ENCODE peak calls at places on chromosomes 13 and 19, in eight cellular contexts. One of them, this sample, is unnamed.

GRCh38 chr13:98650376-98651107 is 73.6 kb upstream of the STK24 start:
- DNase-seq in heart right ventricle: no peak
- DNase-seq in A673: no peak
- DNase-seq in lower lobe of right lung: peak
- DNase-seq in substantia nigra: no peak
- DNase-seq in fibroblast of lung: no peak
- DNase-seq in tibial nerve: no peak
- DNase-seq in brain microvascular endothelial cell: no peak
- DNase-seq in this sample: no peak

GRCh38 chr19:47406711-47407416 is 12.5 kb downstream of the MEIS3 start:
- DNase-seq in heart right ventricle: no peak
- DNase-seq in lower lobe of right lung: no peak
- DNase-seq in A673: no peak
- DNase-seq in substantia nigra: no peak
- DNase-seq in tibial nerve: no peak
- DNase-seq in brain microvascular endothelial cell: no peak
- DNase-seq in fibroblast of lung: no peak
- DNase-seq in this sample: peak

GRCh38 chr19:38506723-38507550 is 73.4 kb downstream of the RYR1 start:
- DNase-seq in heart right ventricle: peak
- DNase-seq in tibial nerve: no peak
- DNase-seq in fibroblast of lung: peak
- DNase-seq in lower lobe of right lung: peak
- DNase-seq in A673: peak
- DNase-seq in brain microvascular endothelial cell: peak
- DNase-seq in substantia nigra: no peak
- DNase-seq in this sample: peak

GRCh38 chr19:13938361-13939027 is at the start of gene PODNL1:
- DNase-seq in heart right ventricle: no peak
- DNase-seq in tibial nerve: peak
- DNase-seq in A673: no peak
- DNase-seq in fibroblast of lung: peak
- DNase-seq in substantia nigra: no peak
- DNase-seq in brain microvascular endothelial cell: peak
- DNase-seq in lower lobe of right lung: no peak
- DNase-seq in this sample: peak

GRCh38 chr19:55171440-55171839 is 5.0 kb upstream of the DNAAF3 start:
- DNase-seq in fibroblast of lung: no peak
- DNase-seq in heart right ventricle: no peak
- DNase-seq in lower lobe of right lung: no peak
- DNase-seq in substantia nigra: no peak
- DNase-seq in A673: no peak
- DNase-seq in tibial nerve: no peak
- DNase-seq in brain microvascular endothelial cell: no peak
- DNase-seq in this sample: no peak

GRCh38 chr13:70310720-70311119 is 202.5 kb upstream of the KLHL1 start:
- DNase-seq in substantia nigra: no peak
- DNase-seq in tibial nerve: no peak
- DNase-seq in lower lobe of right lung: no peak
- DNase-seq in fibroblast of lung: peak
- DNase-seq in heart right ventricle: no peak
- DNase-seq in A673: peak
- DNase-seq in brain microvascular endothelial cell: peak
- DNase-seq in this sample: peak

GRCh38 chr13:46604226-46604968 is 51.4 kb downstream of the LRCH1 start:
- DNase-seq in heart right ventricle: no peak
- DNase-seq in tibial nerve: no peak
- DNase-seq in substantia nigra: no peak
- DNase-seq in brain microvascular endothelial cell: no peak
- DNase-seq in lower lobe of right lung: no peak
- DNase-seq in A673: no peak
- DNase-seq in fibroblast of lung: no peak
- DNase-seq in this sample: no peak

GRCh38 chr13:89097994-89098393 is 1426.8 kb downstream of the SLITRK5 start:
- DNase-seq in lower lobe of right lung: no peak
- DNase-seq in substantia nigra: no peak
- DNase-seq in A673: no peak
- DNase-seq in tibial nerve: no peak
- DNase-seq in fibroblast of lung: no peak
- DNase-seq in brain microvascular endothelial cell: no peak
- DNase-seq in heart right ventricle: no peak
- DNase-seq in this sample: no peak

GRCh38 chr13:59111711-59112110 is 1052.0 kb downstream of the DIAPH3 start:
- DNase-seq in tibial nerve: no peak
- DNase-seq in lower lobe of right lung: no peak
- DNase-seq in fibroblast of lung: peak
- DNase-seq in brain microvascular endothelial cell: peak
- DNase-seq in heart right ventricle: no peak
- DNase-seq in A673: peak
- DNase-seq in substantia nigra: no peak
- DNase-seq in this sample: no peak

GRCh38 chr19:53131732-53132131 is 978 bp downstream of the ZNF415 start:
- DNase-seq in substantia nigra: no peak
- DNase-seq in A673: no peak
- DNase-seq in heart right ventricle: no peak
- DNase-seq in brain microvascular endothelial cell: no peak
- DNase-seq in fibroblast of lung: no peak
- DNase-seq in tibial nerve: no peak
- DNase-seq in lower lobe of right lung: no peak
- DNase-seq in this sample: no peak

GRCh38 chr13:112000888-112001287 is 66.1 kb upstream of the SOX1 start:
- DNase-seq in A673: no peak
- DNase-seq in substantia nigra: no peak
- DNase-seq in lower lobe of right lung: no peak
- DNase-seq in fibroblast of lung: no peak
- DNase-seq in heart right ventricle: no peak
- DNase-seq in brain microvascular endothelial cell: no peak
- DNase-seq in tibial nerve: no peak
- DNase-seq in this sample: no peak

GRCh38 chr13:51266642-51267041 is 44.4 kb downstream of the FAM124A start:
- DNase-seq in fibroblast of lung: no peak
- DNase-seq in lower lobe of right lung: no peak
- DNase-seq in substantia nigra: no peak
- DNase-seq in heart right ventricle: no peak
- DNase-seq in brain microvascular endothelial cell: no peak
- DNase-seq in tibial nerve: no peak
- DNase-seq in A673: no peak
- DNase-seq in this sample: peak

GRCh38 chr13:43316997-43317396 is 293.6 kb downstream of the DNAJC15 start:
- DNase-seq in tibial nerve: no peak
- DNase-seq in fibroblast of lung: peak
- DNase-seq in substantia nigra: no peak
- DNase-seq in brain microvascular endothelial cell: peak
- DNase-seq in lower lobe of right lung: no peak
- DNase-seq in heart right ventricle: peak
- DNase-seq in A673: peak
- DNase-seq in this sample: peak

GRCh38 chr13:41458187-41458938 is 1.0 kb downstream of the RGCC start:
- DNase-seq in lower lobe of right lung: peak
- DNase-seq in heart right ventricle: no peak
- DNase-seq in tibial nerve: no peak
- DNase-seq in A673: no peak
- DNase-seq in brain microvascular endothelial cell: no peak
- DNase-seq in fibroblast of lung: peak
- DNase-seq in substantia nigra: peak
- DNase-seq in this sample: no peak

GRCh38 chr13:48561461-48562224 is 28.8 kb upstream of the RCBTB2 start:
- DNase-seq in tibial nerve: no peak
- DNase-seq in lower lobe of right lung: no peak
- DNase-seq in heart right ventricle: no peak
- DNase-seq in brain microvascular endothelial cell: no peak
- DNase-seq in fibroblast of lung: no peak
- DNase-seq in substantia nigra: no peak
- DNase-seq in A673: peak
- DNase-seq in this sample: no peak

GRCh38 chr13:40187324-40187795 is 479.1 kb downstream of the FOXO1 start:
- DNase-seq in brain microvascular endothelial cell: no peak
- DNase-seq in substantia nigra: no peak
- DNase-seq in A673: no peak
- DNase-seq in heart right ventricle: no peak
- DNase-seq in fibroblast of lung: no peak
- DNase-seq in tibial nerve: no peak
- DNase-seq in lower lobe of right lung: no peak
- DNase-seq in this sample: no peak

GRCh38 chr19:13817615-13818371 is 22.6 kb downstream of the ZSWIM4 start:
- DNase-seq in lower lobe of right lung: peak
- DNase-seq in fibroblast of lung: no peak
- DNase-seq in substantia nigra: no peak
- DNase-seq in tibial nerve: no peak
- DNase-seq in A673: no peak
- DNase-seq in heart right ventricle: no peak
- DNase-seq in brain microvascular endothelial cell: no peak
- DNase-seq in this sample: no peak

GRCh38 chr13:59263531-59263930 is 900.2 kb downstream of the DIAPH3 start:
- DNase-seq in tibial nerve: no peak
- DNase-seq in brain microvascular endothelial cell: no peak
- DNase-seq in lower lobe of right lung: no peak
- DNase-seq in substantia nigra: no peak
- DNase-seq in heart right ventricle: no peak
- DNase-seq in fibroblast of lung: no peak
- DNase-seq in A673: no peak
- DNase-seq in this sample: no peak

GRCh38 chr19:55447421-55448174 is 4.5 kb upstream of the SHISA7 start:
- DNase-seq in tibial nerve: no peak
- DNase-seq in substantia nigra: no peak
- DNase-seq in fibroblast of lung: no peak
- DNase-seq in heart right ventricle: no peak
- DNase-seq in A673: peak
- DNase-seq in brain microvascular endothelial cell: no peak
- DNase-seq in lower lobe of right lung: no peak
- DNase-seq in this sample: peak

GRCh38 chr13:52085416-52085815 is 43.5 kb downstream of the NEK5 start:
- DNase-seq in substantia nigra: no peak
- DNase-seq in tibial nerve: no peak
- DNase-seq in fibroblast of lung: peak
- DNase-seq in A673: no peak
- DNase-seq in brain microvascular endothelial cell: peak
- DNase-seq in lower lobe of right lung: no peak
- DNase-seq in heart right ventricle: no peak
- DNase-seq in this sample: peak

GRCh38 chr13:113187905-113188595 is 20.4 kb downstream of the PCID2 start:
- DNase-seq in tibial nerve: no peak
- DNase-seq in fibroblast of lung: peak
- DNase-seq in heart right ventricle: no peak
- DNase-seq in lower lobe of right lung: no peak
- DNase-seq in brain microvascular endothelial cell: peak
- DNase-seq in substantia nigra: no peak
- DNase-seq in A673: peak
- DNase-seq in this sample: peak
- H3K27ac ChIP-seq in tibial nerve: peak
- H3K27ac ChIP-seq in fibroblast of lung: peak
- H3K27ac ChIP-seq in heart right ventricle: peak
- H3K27ac ChIP-seq in lower lobe of right lung: no peak
- H3K27ac ChIP-seq in brain microvascular endothelial cell: peak
- H3K27ac ChIP-seq in substantia nigra: no peak
- H3K27ac ChIP-seq in A673: no peak
- H3K27ac ChIP-seq in this sample: peak

DNA sequence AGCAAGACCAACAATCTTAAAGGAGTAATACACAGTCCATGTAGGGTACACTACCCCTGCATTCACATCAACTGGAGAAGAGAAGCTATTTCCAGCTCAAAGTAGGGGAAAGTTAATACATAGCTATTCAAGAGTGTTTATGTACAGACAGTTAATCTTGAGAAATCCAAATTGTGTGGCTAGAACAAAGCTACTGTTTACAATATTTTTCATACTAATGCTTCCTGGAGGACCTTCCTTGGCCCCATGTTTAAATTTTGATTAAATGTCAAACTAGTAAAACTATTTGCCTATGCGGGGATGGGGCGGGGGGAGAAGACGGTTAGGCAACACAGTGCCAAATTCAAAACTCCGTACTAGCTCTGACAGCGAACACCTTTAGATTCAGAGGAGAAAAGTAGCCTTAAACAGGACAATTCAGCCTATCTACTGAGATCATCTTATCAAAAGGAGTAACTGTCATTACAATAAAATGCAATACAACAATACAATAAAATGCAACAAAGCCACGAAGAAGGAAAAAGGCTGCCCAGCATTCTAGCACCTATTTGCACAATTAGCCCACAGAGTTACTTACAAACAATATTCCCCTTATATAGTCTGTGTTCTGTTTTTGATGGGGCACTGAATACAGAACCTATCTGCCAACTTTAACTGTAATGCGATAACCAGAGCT is 29.1 kb downstream of the BRD4 start:
- DNase-seq in fibroblast of lung: peak
- DNase-seq in substantia nigra: no peak
- DNase-seq in lower lobe of right lung: no peak
- DNase-seq in tibial nerve: no peak
- DNase-seq in A673: no peak
- DNase-seq in brain microvascular endothelial cell: no peak
- DNase-seq in heart right ventricle: no peak
- DNase-seq in this sample: no peak
- H3K27ac ChIP-seq in fibroblast of lung: peak
- H3K27ac ChIP-seq in substantia nigra: no peak
- H3K27ac ChIP-seq in lower lobe of right lung: no peak
- H3K27ac ChIP-seq in tibial nerve: peak
- H3K27ac ChIP-seq in A673: peak
- H3K27ac ChIP-seq in brain microvascular endothelial cell: peak
- H3K27ac ChIP-seq in heart right ventricle: no peak
- H3K27ac ChIP-seq in this sample: no peak

DNA sequence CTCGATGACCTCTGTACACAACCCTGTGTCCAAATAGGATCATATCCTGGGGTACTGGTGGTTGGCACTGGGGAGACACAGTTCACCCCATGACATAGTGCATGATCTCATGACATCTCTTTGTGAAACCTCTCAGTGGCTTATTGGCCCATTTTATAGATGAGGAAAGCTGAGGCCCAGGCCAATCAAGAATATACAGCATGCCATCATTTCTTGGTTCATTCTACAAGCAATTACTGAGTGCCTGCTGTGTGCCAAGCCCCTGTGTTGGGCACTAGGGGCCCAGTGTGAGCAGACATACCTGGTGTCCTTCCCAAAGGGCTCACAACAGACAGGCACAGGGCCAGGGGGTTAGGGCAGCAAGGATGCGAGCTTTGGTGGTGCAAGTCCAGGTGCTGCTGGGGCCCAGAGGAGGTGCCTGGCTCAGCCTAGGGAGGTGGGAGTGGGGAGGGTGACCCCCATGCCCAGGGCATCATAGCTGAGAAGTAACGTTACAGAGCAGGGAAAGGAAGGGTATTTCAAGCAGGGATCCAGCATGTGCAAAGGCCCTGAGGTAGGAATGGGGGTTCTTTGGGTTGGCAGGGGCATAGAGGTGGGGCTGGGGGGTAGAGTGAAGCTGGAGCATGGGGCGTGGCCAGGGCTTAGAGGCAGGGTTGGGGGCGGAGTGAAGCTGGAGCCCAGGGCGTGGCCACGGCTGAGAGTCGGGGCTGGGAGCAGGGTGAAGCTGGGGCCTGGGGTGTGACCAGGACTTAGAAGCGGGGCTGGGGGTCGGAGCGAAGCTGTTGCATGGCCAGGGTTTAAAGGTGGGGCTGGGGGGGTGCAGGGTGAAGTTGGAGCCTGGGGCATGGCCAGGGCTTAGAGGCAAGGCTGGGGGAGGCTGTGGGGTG is 20.7 kb downstream of the COLGALT1 start:
- DNase-seq in lower lobe of right lung: no peak
- DNase-seq in A673: peak
- DNase-seq in heart right ventricle: no peak
- DNase-seq in brain microvascular endothelial cell: no peak
- DNase-seq in substantia nigra: no peak
- DNase-seq in fibroblast of lung: no peak
- DNase-seq in tibial nerve: no peak
- DNase-seq in this sample: peak
- H3K27ac ChIP-seq in lower lobe of right lung: no peak
- H3K27ac ChIP-seq in A673: no peak
- H3K27ac ChIP-seq in heart right ventricle: no peak
- H3K27ac ChIP-seq in brain microvascular endothelial cell: no peak
- H3K27ac ChIP-seq in substantia nigra: no peak
- H3K27ac ChIP-seq in fibroblast of lung: no peak
- H3K27ac ChIP-seq in tibial nerve: peak
- H3K27ac ChIP-seq in this sample: no peak

GRCh38 chr13:20526664-20527063 is 1.0 kb upstream of the CRYL1 start:
- DNase-seq in brain microvascular endothelial cell: peak
- DNase-seq in A673: peak
- DNase-seq in heart right ventricle: no peak
- DNase-seq in tibial nerve: no peak
- DNase-seq in substantia nigra: no peak
- DNase-seq in lower lobe of right lung: no peak
- DNase-seq in fibroblast of lung: peak
- DNase-seq in this sample: no peak
- H3K27ac ChIP-seq in brain microvascular endothelial cell: no peak
- H3K27ac ChIP-seq in A673: no peak
- H3K27ac ChIP-seq in heart right ventricle: peak
- H3K27ac ChIP-seq in tibial nerve: peak
- H3K27ac ChIP-seq in substantia nigra: peak
- H3K27ac ChIP-seq in lower lobe of right lung: peak
- H3K27ac ChIP-seq in fibroblast of lung: peak
- H3K27ac ChIP-seq in this sample: no peak